ENCODE peak calls at places on chromosomes 2 and 18, in six cellular contexts. One of them, this sample, is unnamed.

GRCh38 chr18:12884521-12885323 is 685 bp upstream of the PTPN2 start:
- DNase-seq in K562: no peak
- DNase-seq in GM12892: no peak
- DNase-seq in HepG2: no peak
- DNase-seq in H1: no peak
- DNase-seq in GM12878: no peak
- DNase-seq in this sample: no peak

GRCh38 chr2:20186078-20186854 is 38.7 kb downstream of the SDC1 start:
- DNase-seq in K562: peak
- DNase-seq in GM12892: no peak
- DNase-seq in HepG2: peak
- DNase-seq in H1: no peak
- DNase-seq in GM12878: no peak
- DNase-seq in this sample: peak

GRCh38 chr18:10927290-10927979 is 221.9 kb downstream of the PIEZO2 start:
- DNase-seq in K562: no peak
- DNase-seq in GM12892: no peak
- DNase-seq in HepG2: no peak
- DNase-seq in H1: no peak
- DNase-seq in GM12878: no peak
- DNase-seq in this sample: no peak

GRCh38 chr18:44758821-44759624 is 78.3 kb downstream of the SETBP1 start:
- DNase-seq in K562: no peak
- DNase-seq in GM12892: peak
- DNase-seq in HepG2: no peak
- DNase-seq in H1: no peak
- DNase-seq in GM12878: peak
- DNase-seq in this sample: peak

GRCh38 chr2:204491528-204491927 is 53.7 kb upstream of the PARD3B start:
- DNase-seq in K562: no peak
- DNase-seq in GM12892: no peak
- DNase-seq in HepG2: no peak
- DNase-seq in H1: no peak
- DNase-seq in GM12878: no peak
- DNase-seq in this sample: no peak

GRCh38 chr2:45700407-45701013 is 49.0 kb downstream of the PRKCE start:
- DNase-seq in K562: no peak
- DNase-seq in GM12892: no peak
- DNase-seq in HepG2: no peak
- DNase-seq in H1: no peak
- DNase-seq in GM12878: no peak
- DNase-seq in this sample: no peak

GRCh38 chr2:143936758-143937562 is 583.0 kb downstream of the ZEB2 start:
- DNase-seq in K562: no peak
- DNase-seq in GM12892: peak
- DNase-seq in HepG2: no peak
- DNase-seq in H1: peak
- DNase-seq in GM12878: no peak
- DNase-seq in this sample: peak

GRCh38 chr2:210577263-210578071 is 21.1 kb downstream of the CPS1 start:
- DNase-seq in K562: peak
- DNase-seq in GM12892: no peak
- DNase-seq in HepG2: peak
- DNase-seq in H1: no peak
- DNase-seq in GM12878: peak
- DNase-seq in this sample: peak

GRCh38 chr2:235716875-235717496 is 223.1 kb downstream of the AGAP1 start:
- DNase-seq in K562: no peak
- DNase-seq in GM12892: no peak
- DNase-seq in HepG2: no peak
- DNase-seq in H1: no peak
- DNase-seq in GM12878: no peak
- DNase-seq in this sample: no peak

GRCh38 chr2:75221872-75222271 is 22.6 kb upstream of the TACR1 start:
- DNase-seq in K562: no peak
- DNase-seq in GM12892: no peak
- DNase-seq in HepG2: no peak
- DNase-seq in H1: no peak
- DNase-seq in GM12878: no peak
- DNase-seq in this sample: no peak

GRCh38 chr2:61426267-61426897 is 44.5 kb downstream of the USP34 start:
- DNase-seq in K562: peak
- DNase-seq in GM12892: peak
- DNase-seq in HepG2: peak
- DNase-seq in H1: peak
- DNase-seq in GM12878: no peak
- DNase-seq in this sample: no peak

GRCh38 chr18:34039194-34039593 is 185.5 kb downstream of the NOL4 start:
- DNase-seq in K562: no peak
- DNase-seq in GM12892: no peak
- DNase-seq in HepG2: no peak
- DNase-seq in H1: no peak
- DNase-seq in GM12878: peak
- DNase-seq in this sample: no peak

GRCh38 chr18:48408727-48409590 is at the start of gene ZBTB7C:
- DNase-seq in K562: peak
- DNase-seq in GM12892: peak
- DNase-seq in HepG2: no peak
- DNase-seq in H1: no peak
- DNase-seq in GM12878: no peak
- DNase-seq in this sample: no peak

GRCh38 chr2:163453920-163454319 is 281.9 kb downstream of the FIGN start:
- DNase-seq in K562: no peak
- DNase-seq in GM12892: no peak
- DNase-seq in HepG2: no peak
- DNase-seq in H1: no peak
- DNase-seq in GM12878: no peak
- DNase-seq in this sample: no peak

GRCh38 chr2:223929575-223930001 is 15.5 kb downstream of the WDFY1 start:
- DNase-seq in K562: no peak
- DNase-seq in GM12892: no peak
- DNase-seq in HepG2: peak
- DNase-seq in H1: no peak
- DNase-seq in GM12878: no peak
- DNase-seq in this sample: no peak

GRCh38 chr2:166373951-166374350 is 1.8 kb downstream of the SCN9A start:
- DNase-seq in K562: peak
- DNase-seq in GM12892: no peak
- DNase-seq in HepG2: peak
- DNase-seq in H1: no peak
- DNase-seq in GM12878: no peak
- DNase-seq in this sample: no peak

GRCh38 chr2:46847185-46847710 is 68.4 kb downstream of the MCFD2 start:
- DNase-seq in K562: no peak
- DNase-seq in GM12892: no peak
- DNase-seq in HepG2: peak
- DNase-seq in H1: no peak
- DNase-seq in GM12878: no peak
- DNase-seq in this sample: no peak

GRCh38 chr2:118437501-118437900 is 349.2 kb downstream of the INSIG2 start:
- DNase-seq in K562: no peak
- DNase-seq in GM12892: no peak
- DNase-seq in HepG2: no peak
- DNase-seq in H1: no peak
- DNase-seq in GM12878: no peak
- DNase-seq in this sample: no peak

GRCh38 chr18:22193466-22193865 is 24.1 kb downstream of the GATA6 start:
- DNase-seq in K562: no peak
- DNase-seq in GM12892: no peak
- DNase-seq in HepG2: no peak
- DNase-seq in H1: no peak
- DNase-seq in GM12878: no peak
- DNase-seq in this sample: no peak

GRCh38 chr18:76450912-76451421 is 44.1 kb downstream of the ZNF516 start:
- DNase-seq in K562: no peak
- DNase-seq in GM12892: no peak
- DNase-seq in HepG2: no peak
- DNase-seq in H1: no peak
- DNase-seq in GM12878: peak
- DNase-seq in this sample: no peak

GRCh38 chr2:237213325-237214040 is 127.8 kb downstream of the COPS8 start:
- DNase-seq in K562: no peak
- DNase-seq in GM12892: no peak
- DNase-seq in HepG2: no peak
- DNase-seq in H1: no peak
- DNase-seq in GM12878: no peak
- DNase-seq in this sample: no peak

GRCh38 chr2:232449964-232450363 is 6.0 kb upstream of the ALPI start:
- DNase-seq in K562: no peak
- DNase-seq in GM12892: no peak
- DNase-seq in HepG2: no peak
- DNase-seq in H1: no peak
- DNase-seq in GM12878: no peak
- DNase-seq in this sample: no peak

GRCh38 chr2:164992818-164993217 is 37.5 kb upstream of the SLC38A11 start:
- DNase-seq in K562: no peak
- DNase-seq in GM12892: no peak
- DNase-seq in HepG2: peak
- DNase-seq in H1: no peak
- DNase-seq in GM12878: no peak
- DNase-seq in this sample: no peak

DNA sequence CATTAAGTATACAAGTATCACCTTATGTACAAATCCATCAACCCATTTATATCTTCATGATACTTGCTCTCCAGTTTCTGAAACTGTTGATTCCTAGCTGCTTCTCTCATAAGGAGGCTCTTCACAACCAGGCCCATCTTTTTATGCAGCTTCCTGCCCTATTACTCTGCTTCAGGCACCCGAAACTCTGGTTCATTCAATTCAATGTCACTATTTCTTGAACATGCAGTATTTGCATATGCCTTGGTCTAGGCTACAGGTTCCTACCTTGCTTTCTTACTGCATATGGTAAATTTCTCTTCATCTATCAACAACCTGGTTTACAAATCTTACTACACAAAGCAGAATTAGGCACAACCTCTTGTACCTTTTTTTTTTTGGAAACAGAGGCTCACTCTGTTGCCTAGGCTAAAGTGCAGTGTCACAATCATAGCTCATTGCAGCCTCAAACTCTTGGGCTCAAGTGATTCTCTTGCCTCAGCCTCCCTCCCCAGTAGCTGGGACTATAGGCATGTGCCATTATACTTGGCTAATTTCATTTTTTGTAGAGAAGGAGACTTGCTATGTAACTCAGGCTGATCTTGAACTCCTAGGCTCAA is 2.7 kb upstream of the CDKL4 start:
- DNase-seq in K562: no peak
- DNase-seq in GM12892: no peak
- DNase-seq in HepG2: no peak
- DNase-seq in H1: no peak
- DNase-seq in GM12878: no peak
- DNase-seq in this sample: no peak
- TF ChIP-seq POLR2AphosphoS5 in K562: no peak
- TF ChIP-seq POLR2AphosphoS5 in GM12892: no peak
- TF ChIP-seq POLR2AphosphoS5 in HepG2: no peak
- TF ChIP-seq POLR2AphosphoS5 in H1: no peak
- TF ChIP-seq POLR2AphosphoS5 in GM12878: no peak
- TF ChIP-seq POLR2AphosphoS5 in this sample: no peak

DNA sequence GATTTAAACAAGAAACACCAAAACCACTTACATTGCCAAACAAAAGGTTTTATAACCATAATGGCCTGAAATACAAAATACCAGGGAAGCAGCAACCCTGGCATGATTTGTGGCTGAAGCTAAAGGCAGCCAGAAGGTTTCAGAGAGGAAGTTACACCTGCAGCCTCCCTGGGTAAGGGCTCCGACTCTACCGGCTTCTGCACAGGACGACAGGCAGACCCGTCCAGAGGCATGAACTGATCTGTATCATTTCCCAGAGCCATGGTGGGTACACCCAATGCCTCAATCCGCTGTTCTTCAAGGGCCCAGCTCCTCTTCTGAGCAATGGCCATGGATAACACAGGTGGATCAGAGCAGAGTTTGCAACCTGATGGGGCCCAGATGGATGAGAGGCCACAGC is 71.6 kb downstream of the PXDN start:
- DNase-seq in K562: no peak
- DNase-seq in GM12892: no peak
- DNase-seq in HepG2: no peak
- DNase-seq in H1: no peak
- DNase-seq in GM12878: no peak
- DNase-seq in this sample: no peak
- TF ChIP-seq POLR2A in K562: no peak
- TF ChIP-seq POLR2A in GM12892: no peak
- TF ChIP-seq POLR2A in HepG2: no peak
- TF ChIP-seq POLR2A in H1: no peak
- TF ChIP-seq POLR2A in GM12878: no peak
- TF ChIP-seq POLR2A in this sample: no peak

DNA sequence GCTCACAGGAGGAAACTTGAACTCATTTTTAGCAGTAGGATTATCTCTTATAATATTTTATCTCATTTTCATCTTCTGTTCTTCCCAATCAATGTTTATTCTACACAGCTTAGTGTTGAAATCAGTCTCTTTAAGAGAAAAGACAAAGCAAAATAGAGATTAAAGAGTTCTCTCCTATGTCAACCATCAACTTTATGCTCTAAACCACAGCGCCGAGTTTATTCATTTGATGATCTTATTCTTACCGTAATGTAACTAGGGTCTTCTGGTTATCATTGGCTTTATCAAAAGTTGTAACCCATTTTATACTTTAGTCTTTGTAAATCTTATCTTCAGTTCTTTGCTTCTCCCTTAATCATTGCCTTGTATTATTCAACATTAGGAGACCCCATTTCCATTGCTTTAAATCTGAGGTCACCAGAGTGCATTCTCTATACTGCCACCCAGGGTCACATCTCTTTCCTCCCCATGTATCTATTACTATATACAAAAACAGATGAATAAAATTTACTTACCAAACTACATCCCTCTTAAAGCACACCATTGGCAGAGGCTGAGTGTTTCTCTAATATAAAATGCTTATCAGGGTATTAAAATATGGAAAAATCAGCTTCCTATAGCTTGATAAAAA is 22.8 kb upstream of the ERMN start:
- DNase-seq in K562: no peak
- DNase-seq in GM12892: no peak
- DNase-seq in HepG2: no peak
- DNase-seq in H1: no peak
- DNase-seq in GM12878: no peak
- DNase-seq in this sample: no peak
- TF ChIP-seq TAF1 in K562: no peak
- TF ChIP-seq TAF1 in GM12892: no peak
- TF ChIP-seq TAF1 in HepG2: no peak
- TF ChIP-seq TAF1 in H1: no peak
- TF ChIP-seq TAF1 in GM12878: no peak
- TF ChIP-seq TAF1 in this sample: no peak

DNA sequence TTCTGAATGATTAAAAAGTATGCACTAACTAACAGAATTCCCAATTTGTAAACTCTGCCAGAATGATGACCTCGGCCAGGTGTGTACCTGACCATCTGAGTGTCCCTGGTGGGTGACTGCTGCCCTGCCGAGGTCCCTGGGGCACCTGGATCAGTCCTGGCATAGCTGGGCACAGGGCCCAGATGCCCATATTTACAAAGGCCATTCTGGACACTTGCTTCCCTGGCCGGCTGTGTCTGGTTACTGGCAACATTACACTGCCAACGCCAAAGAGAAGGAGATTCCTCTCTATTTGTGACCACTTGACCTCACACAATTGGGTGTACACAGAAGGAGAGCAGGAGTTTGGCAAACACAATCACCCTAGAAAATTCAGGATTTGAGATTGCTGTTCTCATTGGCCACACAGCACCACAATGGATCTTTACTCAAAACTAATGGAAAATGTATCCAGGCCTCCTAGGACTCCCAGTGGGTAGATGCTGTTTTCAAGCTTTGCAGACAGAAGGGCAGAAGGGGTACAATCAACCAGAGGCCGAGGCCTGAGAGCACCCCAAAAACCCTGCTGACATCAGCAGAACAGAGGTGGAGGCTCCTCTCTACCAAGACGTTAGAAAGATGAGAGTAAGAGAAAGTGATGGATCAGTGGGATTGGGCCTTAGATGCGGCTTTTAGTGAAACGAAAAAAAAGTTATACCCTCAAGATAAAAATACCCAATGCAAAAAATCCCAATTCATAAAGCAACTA is 58.3 kb upstream of the PXDN start:
- DNase-seq in K562: no peak
- DNase-seq in GM12892: no peak
- DNase-seq in HepG2: no peak
- DNase-seq in H1: no peak
- DNase-seq in GM12878: no peak
- DNase-seq in this sample: no peak
- TF ChIP-seq POLR2AphosphoS5 in K562: no peak
- TF ChIP-seq POLR2AphosphoS5 in GM12892: no peak
- TF ChIP-seq POLR2AphosphoS5 in HepG2: no peak
- TF ChIP-seq POLR2AphosphoS5 in H1: no peak
- TF ChIP-seq POLR2AphosphoS5 in GM12878: no peak
- TF ChIP-seq POLR2AphosphoS5 in this sample: no peak